ENCODE peak calls at places on chromosomes 7 and 10, in ten cellular contexts. One of them, this sample, is unnamed.

GRCh38 chr7:31073486-31074383 is 21.6 kb downstream of the ADCYAP1R1 start:
- DNase-seq in endothelial cell of umbilical vein: peak
- DNase-seq in hepatocyte: no peak
- DNase-seq in fibroblast of lung: peak
- DNase-seq in astrocyte: peak
- DNase-seq in IMR-90: no peak
- DNase-seq in OCI-LY7: no peak
- DNase-seq in HepG2: no peak
- DNase-seq in mammary epithelial cell: no peak
- DNase-seq in neuronal stem cell: no peak
- DNase-seq in this sample: no peak

GRCh38 chr7:67484244-67484751 is 487.7 kb downstream of the TYW1 start:
- DNase-seq in endothelial cell of umbilical vein: peak
- DNase-seq in hepatocyte: peak
- DNase-seq in fibroblast of lung: peak
- DNase-seq in astrocyte: peak
- DNase-seq in IMR-90: peak
- DNase-seq in OCI-LY7: peak
- DNase-seq in HepG2: peak
- DNase-seq in mammary epithelial cell: peak
- DNase-seq in neuronal stem cell: peak
- DNase-seq in this sample: peak

GRCh38 chr7:109639561-109639960 is 1069.9 kb downstream of the DNAJB9 start:
- DNase-seq in endothelial cell of umbilical vein: no peak
- DNase-seq in hepatocyte: no peak
- DNase-seq in fibroblast of lung: no peak
- DNase-seq in astrocyte: no peak
- DNase-seq in IMR-90: no peak
- DNase-seq in OCI-LY7: no peak
- DNase-seq in HepG2: no peak
- DNase-seq in mammary epithelial cell: no peak
- DNase-seq in neuronal stem cell: no peak
- DNase-seq in this sample: no peak

GRCh38 chr7:20026762-20027161 is 190.4 kb downstream of the MACC1 start:
- DNase-seq in endothelial cell of umbilical vein: no peak
- DNase-seq in hepatocyte: no peak
- DNase-seq in fibroblast of lung: no peak
- DNase-seq in astrocyte: no peak
- DNase-seq in IMR-90: no peak
- DNase-seq in OCI-LY7: no peak
- DNase-seq in HepG2: no peak
- DNase-seq in mammary epithelial cell: no peak
- DNase-seq in neuronal stem cell: no peak
- DNase-seq in this sample: no peak

GRCh38 chr7:140726304-140726703 is 29.8 kb downstream of the NDUFB2 start:
- DNase-seq in endothelial cell of umbilical vein: peak
- DNase-seq in hepatocyte: peak
- DNase-seq in fibroblast of lung: peak
- DNase-seq in astrocyte: no peak
- DNase-seq in IMR-90: peak
- DNase-seq in OCI-LY7: peak
- DNase-seq in HepG2: peak
- DNase-seq in mammary epithelial cell: no peak
- DNase-seq in neuronal stem cell: no peak
- DNase-seq in this sample: no peak

GRCh38 chr7:16242920-16243319 is 178.4 kb downstream of the CRPPA start:
- DNase-seq in endothelial cell of umbilical vein: no peak
- DNase-seq in hepatocyte: no peak
- DNase-seq in fibroblast of lung: no peak
- DNase-seq in astrocyte: no peak
- DNase-seq in IMR-90: no peak
- DNase-seq in OCI-LY7: no peak
- DNase-seq in HepG2: no peak
- DNase-seq in mammary epithelial cell: no peak
- DNase-seq in neuronal stem cell: no peak
- DNase-seq in this sample: no peak

GRCh38 chr10:130453721-130454542 is 317.7 kb downstream of the GLRX3 start:
- DNase-seq in endothelial cell of umbilical vein: no peak
- DNase-seq in hepatocyte: no peak
- DNase-seq in fibroblast of lung: no peak
- DNase-seq in astrocyte: no peak
- DNase-seq in IMR-90: no peak
- DNase-seq in OCI-LY7: no peak
- DNase-seq in HepG2: no peak
- DNase-seq in mammary epithelial cell: no peak
- DNase-seq in neuronal stem cell: no peak
- DNase-seq in this sample: no peak

GRCh38 chr10:77974396-77975074 is 48.0 kb upstream of the DLG5 start:
- DNase-seq in endothelial cell of umbilical vein: peak
- DNase-seq in hepatocyte: peak
- DNase-seq in fibroblast of lung: peak
- DNase-seq in astrocyte: peak
- DNase-seq in IMR-90: peak
- DNase-seq in OCI-LY7: peak
- DNase-seq in HepG2: peak
- DNase-seq in mammary epithelial cell: peak
- DNase-seq in neuronal stem cell: peak
- DNase-seq in this sample: no peak

GRCh38 chr10:69794673-69795072 is 7.0 kb upstream of the COL13A1 start:
- DNase-seq in endothelial cell of umbilical vein: no peak
- DNase-seq in hepatocyte: no peak
- DNase-seq in fibroblast of lung: no peak
- DNase-seq in astrocyte: no peak
- DNase-seq in IMR-90: no peak
- DNase-seq in OCI-LY7: no peak
- DNase-seq in HepG2: no peak
- DNase-seq in mammary epithelial cell: no peak
- DNase-seq in neuronal stem cell: no peak
- DNase-seq in this sample: no peak

GRCh38 chr7:159240962-159241361 is 96.3 kb upstream of the VIPR2 start:
- DNase-seq in endothelial cell of umbilical vein: no peak
- DNase-seq in hepatocyte: no peak
- DNase-seq in fibroblast of lung: no peak
- DNase-seq in astrocyte: no peak
- DNase-seq in IMR-90: no peak
- DNase-seq in OCI-LY7: no peak
- DNase-seq in HepG2: no peak
- DNase-seq in mammary epithelial cell: no peak
- DNase-seq in neuronal stem cell: no peak
- DNase-seq in this sample: no peak

GRCh38 chr7:29485376-29486190 is 78.1 kb upstream of the PRR15 start:
- DNase-seq in endothelial cell of umbilical vein: no peak
- DNase-seq in hepatocyte: no peak
- DNase-seq in fibroblast of lung: no peak
- DNase-seq in astrocyte: no peak
- DNase-seq in IMR-90: no peak
- DNase-seq in OCI-LY7: no peak
- DNase-seq in HepG2: peak
- DNase-seq in mammary epithelial cell: no peak
- DNase-seq in neuronal stem cell: no peak
- DNase-seq in this sample: no peak

GRCh38 chr7:40680657-40681056 is 545.9 kb downstream of the SUGCT start:
- DNase-seq in endothelial cell of umbilical vein: peak
- DNase-seq in hepatocyte: peak
- DNase-seq in fibroblast of lung: no peak
- DNase-seq in astrocyte: no peak
- DNase-seq in IMR-90: no peak
- DNase-seq in OCI-LY7: peak
- DNase-seq in HepG2: peak
- DNase-seq in mammary epithelial cell: peak
- DNase-seq in neuronal stem cell: peak
- DNase-seq in this sample: no peak

GRCh38 chr7:131969560-131969959 is 413.1 kb upstream of the PODXL start:
- DNase-seq in endothelial cell of umbilical vein: no peak
- DNase-seq in hepatocyte: no peak
- DNase-seq in fibroblast of lung: no peak
- DNase-seq in astrocyte: no peak
- DNase-seq in IMR-90: no peak
- DNase-seq in OCI-LY7: no peak
- DNase-seq in HepG2: no peak
- DNase-seq in mammary epithelial cell: no peak
- DNase-seq in neuronal stem cell: no peak
- DNase-seq in this sample: no peak

GRCh38 chr10:12631787-12632562 is 282.6 kb downstream of the CAMK1D start:
- DNase-seq in endothelial cell of umbilical vein: no peak
- DNase-seq in hepatocyte: peak
- DNase-seq in fibroblast of lung: no peak
- DNase-seq in astrocyte: no peak
- DNase-seq in IMR-90: no peak
- DNase-seq in OCI-LY7: no peak
- DNase-seq in HepG2: peak
- DNase-seq in mammary epithelial cell: no peak
- DNase-seq in neuronal stem cell: no peak
- DNase-seq in this sample: no peak

GRCh38 chr10:72107325-72108003 is 19.1 kb upstream of the SPOCK2 start:
- DNase-seq in endothelial cell of umbilical vein: no peak
- DNase-seq in hepatocyte: no peak
- DNase-seq in fibroblast of lung: peak
- DNase-seq in astrocyte: no peak
- DNase-seq in IMR-90: no peak
- DNase-seq in OCI-LY7: peak
- DNase-seq in HepG2: no peak
- DNase-seq in mammary epithelial cell: peak
- DNase-seq in neuronal stem cell: no peak
- DNase-seq in this sample: peak
- H3K4me3 ChIP-seq in endothelial cell of umbilical vein: no peak
- H3K4me3 ChIP-seq in hepatocyte: no peak
- H3K4me3 ChIP-seq in fibroblast of lung: no peak
- H3K4me3 ChIP-seq in astrocyte: no peak
- H3K4me3 ChIP-seq in IMR-90: no peak
- H3K4me3 ChIP-seq in OCI-LY7: no peak
- H3K4me3 ChIP-seq in HepG2: no peak
- H3K4me3 ChIP-seq in mammary epithelial cell: peak
- H3K4me3 ChIP-seq in neuronal stem cell: no peak
- H3K4me3 ChIP-seq in this sample: peak

GRCh38 chr7:99997545-99998137 is 17.8 kb upstream of the ZKSCAN1 start:
- DNase-seq in endothelial cell of umbilical vein: peak
- DNase-seq in hepatocyte: peak
- DNase-seq in fibroblast of lung: peak
- DNase-seq in astrocyte: no peak
- DNase-seq in IMR-90: no peak
- DNase-seq in OCI-LY7: no peak
- DNase-seq in HepG2: peak
- DNase-seq in mammary epithelial cell: no peak
- DNase-seq in neuronal stem cell: peak
- DNase-seq in this sample: peak

GRCh38 chr7:99992330-99993037 is 16.7 kb upstream of the AZGP1 start:
- DNase-seq in endothelial cell of umbilical vein: no peak
- DNase-seq in hepatocyte: no peak
- DNase-seq in fibroblast of lung: no peak
- DNase-seq in astrocyte: no peak
- DNase-seq in IMR-90: no peak
- DNase-seq in OCI-LY7: no peak
- DNase-seq in HepG2: no peak
- DNase-seq in mammary epithelial cell: no peak
- DNase-seq in neuronal stem cell: no peak
- DNase-seq in this sample: no peak

GRCh38 chr7:99994819-99995218 is 19.0 kb upstream of the AZGP1 start:
- DNase-seq in endothelial cell of umbilical vein: no peak
- DNase-seq in hepatocyte: no peak
- DNase-seq in fibroblast of lung: no peak
- DNase-seq in astrocyte: no peak
- DNase-seq in IMR-90: no peak
- DNase-seq in OCI-LY7: no peak
- DNase-seq in HepG2: no peak
- DNase-seq in mammary epithelial cell: no peak
- DNase-seq in neuronal stem cell: no peak
- DNase-seq in this sample: no peak

GRCh38 chr7:100000239-100000638 is 15.2 kb upstream of the ZKSCAN1 start:
- DNase-seq in endothelial cell of umbilical vein: no peak
- DNase-seq in hepatocyte: no peak
- DNase-seq in fibroblast of lung: no peak
- DNase-seq in astrocyte: no peak
- DNase-seq in IMR-90: no peak
- DNase-seq in OCI-LY7: no peak
- DNase-seq in HepG2: no peak
- DNase-seq in mammary epithelial cell: no peak
- DNase-seq in neuronal stem cell: no peak
- DNase-seq in this sample: no peak

GRCh38 chr7:99996755-99997544 is 18.4 kb upstream of the ZKSCAN1 start:
- DNase-seq in endothelial cell of umbilical vein: no peak
- DNase-seq in hepatocyte: no peak
- DNase-seq in fibroblast of lung: no peak
- DNase-seq in astrocyte: no peak
- DNase-seq in IMR-90: no peak
- DNase-seq in OCI-LY7: no peak
- DNase-seq in HepG2: no peak
- DNase-seq in mammary epithelial cell: no peak
- DNase-seq in neuronal stem cell: no peak
- DNase-seq in this sample: no peak
- H2AFZ ChIP-seq in endothelial cell of umbilical vein: peak
- H2AFZ ChIP-seq in hepatocyte: peak
- H2AFZ ChIP-seq in fibroblast of lung: peak
- H2AFZ ChIP-seq in astrocyte: peak
- H2AFZ ChIP-seq in IMR-90: peak
- H2AFZ ChIP-seq in OCI-LY7: no peak
- H2AFZ ChIP-seq in HepG2: no peak
- H2AFZ ChIP-seq in mammary epithelial cell: peak
- H2AFZ ChIP-seq in neuronal stem cell: no peak
- H2AFZ ChIP-seq in this sample: peak

GRCh38 chr7:129169705-129170319 is 18.6 kb upstream of the SMO start:
- DNase-seq in endothelial cell of umbilical vein: no peak
- DNase-seq in hepatocyte: no peak
- DNase-seq in fibroblast of lung: no peak
- DNase-seq in astrocyte: no peak
- DNase-seq in IMR-90: no peak
- DNase-seq in OCI-LY7: no peak
- DNase-seq in HepG2: no peak
- DNase-seq in mammary epithelial cell: no peak
- DNase-seq in neuronal stem cell: no peak
- DNase-seq in this sample: no peak
- H3K4me3 ChIP-seq in endothelial cell of umbilical vein: peak
- H3K4me3 ChIP-seq in hepatocyte: peak
- H3K4me3 ChIP-seq in fibroblast of lung: peak
- H3K4me3 ChIP-seq in astrocyte: peak
- H3K4me3 ChIP-seq in IMR-90: no peak
- H3K4me3 ChIP-seq in OCI-LY7: no peak
- H3K4me3 ChIP-seq in HepG2: no peak
- H3K4me3 ChIP-seq in mammary epithelial cell: no peak
- H3K4me3 ChIP-seq in neuronal stem cell: no peak
- H3K4me3 ChIP-seq in this sample: no peak

DNA sequence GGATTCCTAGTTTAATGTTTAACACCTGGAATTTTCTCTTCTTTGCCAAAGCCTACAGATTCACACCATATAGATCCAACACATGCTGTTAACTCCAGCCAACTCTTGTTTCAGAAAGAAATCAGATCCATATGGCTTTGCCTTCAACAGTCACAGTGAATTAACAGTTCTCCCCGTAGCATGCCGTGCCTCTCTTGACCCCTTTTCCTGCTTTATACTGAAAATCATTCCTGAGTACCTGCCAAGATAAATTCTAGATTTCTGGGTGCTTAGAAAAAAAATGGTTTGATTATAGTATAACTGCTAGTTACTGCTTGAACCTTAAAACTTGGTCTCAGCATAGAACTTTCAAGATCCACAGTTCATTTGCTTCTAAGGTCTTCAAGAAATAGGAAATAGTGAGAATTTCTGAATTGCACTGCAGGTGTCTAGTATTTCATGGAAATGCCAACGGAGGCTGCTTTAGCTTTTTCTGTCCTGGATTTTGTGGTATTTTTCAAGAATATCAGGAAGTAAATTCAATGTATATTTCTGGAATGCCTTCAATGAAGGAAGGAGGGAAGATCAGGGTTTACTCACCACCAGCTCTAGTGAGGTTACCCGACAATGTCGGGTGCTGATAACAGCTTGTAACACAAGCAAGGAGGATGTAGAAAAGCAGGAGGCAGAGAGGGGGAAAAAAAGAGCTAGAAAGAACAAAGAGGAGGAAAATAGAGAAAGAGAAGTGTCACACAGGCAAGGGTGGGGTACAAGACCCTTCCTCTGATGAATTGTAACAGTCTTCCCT is 6.6 kb downstream of the AASS start:
- DNase-seq in endothelial cell of umbilical vein: peak
- DNase-seq in hepatocyte: no peak
- DNase-seq in fibroblast of lung: peak
- DNase-seq in astrocyte: peak
- DNase-seq in IMR-90: peak
- DNase-seq in OCI-LY7: no peak
- DNase-seq in HepG2: no peak
- DNase-seq in mammary epithelial cell: no peak
- DNase-seq in neuronal stem cell: no peak
- DNase-seq in this sample: no peak
- H2AFZ ChIP-seq in endothelial cell of umbilical vein: peak
- H2AFZ ChIP-seq in hepatocyte: no peak
- H2AFZ ChIP-seq in fibroblast of lung: peak
- H2AFZ ChIP-seq in astrocyte: no peak
- H2AFZ ChIP-seq in IMR-90: no peak
- H2AFZ ChIP-seq in OCI-LY7: no peak
- H2AFZ ChIP-seq in HepG2: peak
- H2AFZ ChIP-seq in mammary epithelial cell: peak
- H2AFZ ChIP-seq in neuronal stem cell: no peak
- H2AFZ ChIP-seq in this sample: peak

This sample was measured in DND-41.